ENCODE peak calls at places on chromosomes 2 and 18, in four cellular contexts. M is Peyer's patch, V is adrenal gland, S is right lobe of liver. H is an unnamed sample. For H3K4me1, the result is how much of the 10 kb centered on the place peaks cover.

GRCh38 chr2:241030333-241030680 is 31.9 kb downstream of the SNED1 start:
- DNase-seq in M (no peak), S (no peak), V (no peak), H (no peak)

GRCh38 chr2:9032555-9032954 is 29.1 kb upstream of the MBOAT2 start:
- DNase-seq in S (no peak), M (no peak), V (no peak), H (no peak)

GRCh38 chr2:72082021-72082739 is 65.5 kb downstream of the CYP26B1 start:
- DNase-seq in S (no peak), M (no peak), V (no peak), H (peak)

GRCh38 chr2:124560592-124561112 is 535.6 kb downstream of the CNTNAP5 start:
- DNase-seq in S (no peak), M (no peak), V (no peak), H (no peak)

GRCh38 chr2:128040166-128040771 is 12.4 kb upstream of the SAP130 start:
- DNase-seq in S (no peak), V (no peak), M (no peak), H (no peak)

GRCh38 chr2:191350826-191351225 is 105.6 kb downstream of the MYO1B start:
- DNase-seq in V (no peak), S (no peak), M (no peak), H (no peak)

GRCh38 chr2:232714969-232715368 is 17.8 kb downstream of the GIGYF2 start:
- DNase-seq in M (no peak), S (no peak), V (no peak), H (no peak)

GRCh38 chr2:66587216-66587615 is 152.3 kb downstream of the MEIS1 start:
- DNase-seq in S (no peak), M (no peak), V (no peak), H (no peak)

GRCh38 chr2:105590780-105591660 is 153.7 kb upstream of the NCK2 start:
- DNase-seq in V (no peak), S (no peak), M (no peak), H (no peak)

GRCh38 chr2:151114934-151115333 is 146.7 kb downstream of the RBM43 start:
- DNase-seq in V (no peak), S (no peak), M (no peak), H (no peak)

GRCh38 chr2:74653985-74654882 is at the start of gene SEMA4F:
- DNase-seq in V (peak), S (peak), M (peak), H (peak)

GRCh38 chr2:74653589-74653984 is 460 bp upstream of the SEMA4F start:
- DNase-seq in S (no peak), M (no peak), V (no peak), H (no peak)

GRCh38 chr2:74655579-74655978 is 1.5 kb downstream of the SEMA4F start:
- DNase-seq in V (no peak), S (no peak), M (no peak), H (no peak)

GRCh38 chr2:74658516-74658915 is 4.5 kb downstream of the SEMA4F start:
- DNase-seq in M (no peak), V (no peak), S (no peak), H (no peak)

DNA sequence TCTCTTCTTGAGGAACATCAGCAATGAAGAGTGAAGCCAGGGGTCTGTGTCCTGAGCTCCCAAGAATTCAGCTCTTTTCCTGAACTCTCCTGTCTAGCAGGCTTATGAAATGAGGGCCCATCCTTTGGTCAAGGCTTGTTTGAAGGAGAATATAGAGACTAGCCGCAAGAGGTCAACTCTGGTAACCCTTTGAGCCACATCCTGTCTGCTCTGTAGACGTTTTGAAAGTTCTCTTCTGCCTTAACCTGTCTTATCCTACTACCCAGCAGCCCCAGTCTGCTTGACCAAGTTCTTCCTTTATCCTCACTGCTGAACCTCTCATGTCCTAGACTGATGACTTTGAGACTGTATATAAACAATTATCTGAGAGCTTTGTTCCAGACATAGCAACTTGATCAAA is 5.4 kb downstream of the SEMA4F start:
- DNase-seq in V (no peak), M (no peak), S (no peak), H (no peak)
- H3K4me1 ChIP-seq in V (under half), M (under half), S (under half), H (under half)

DNA sequence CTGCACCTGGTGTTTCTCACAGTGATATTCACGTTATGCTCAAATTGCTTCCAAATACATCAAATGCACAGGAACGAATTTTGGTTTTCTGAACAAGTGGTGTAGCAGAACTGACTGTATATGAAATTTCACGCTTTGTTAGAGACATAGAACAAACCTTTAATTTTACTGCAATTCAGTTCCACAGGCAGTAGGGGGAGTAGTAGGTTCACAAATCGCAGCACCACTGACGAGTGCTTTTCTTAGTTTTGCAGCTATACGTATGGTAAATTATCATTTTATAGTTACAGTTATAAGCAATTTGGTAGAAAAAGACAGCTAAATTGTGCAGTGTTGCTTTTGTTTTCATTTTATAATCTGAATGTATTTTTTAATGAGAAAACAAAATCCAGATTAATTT is 113.3 kb downstream of the KIAA1328 start:
- DNase-seq in V (no peak), M (no peak), S (no peak), H (no peak)
- H3K4me1 ChIP-seq in V (under half), M (under half), S (under half), H (under half)

GRCh38 chr2:181575024-181575649 is 81.8 kb downstream of the CERKL start:
- DNase-seq in S (no peak), V (no peak), M (no peak), H (no peak)

GRCh38 chr2:181578829-181579228 is 78.1 kb downstream of the CERKL start:
- DNase-seq in V (no peak), M (no peak), S (no peak), H (no peak)

GRCh38 chr2:181575650-181576025 is 81.3 kb downstream of the CERKL start:
- DNase-seq in S (no peak), M (no peak), V (no peak), H (no peak)

GRCh38 chr2:181574321-181574720 is 82.6 kb downstream of the CERKL start:
- DNase-seq in V (no peak), S (no peak), M (no peak), H (no peak)

GRCh38 chr2:181576431-181576830 is 80.5 kb downstream of the CERKL start:
- DNase-seq in S (no peak), V (no peak), M (no peak), H (no peak)
- H3K4me1 ChIP-seq in S (under half), V (under half), M (under half), H (under half)

GRCh38 chr2:109385506-109385905 is 228.3 kb downstream of the SEPTIN10 start:
- DNase-seq in V (no peak), S (no peak), M (no peak), H (peak)

GRCh38 chr2:109387221-109387735 is 226.5 kb downstream of the SEPTIN10 start:
- DNase-seq in S (peak), M (no peak), V (no peak), H (no peak)

GRCh38 chr2:109386004-109386695 is 227.6 kb downstream of the SEPTIN10 start:
- DNase-seq in M (no peak), V (no peak), S (no peak), H (peak)

GRCh38 chr2:109391243-109391642 is 222.5 kb downstream of the SEPTIN10 start:
- DNase-seq in V (no peak), M (no peak), S (no peak), H (no peak)

DNA sequence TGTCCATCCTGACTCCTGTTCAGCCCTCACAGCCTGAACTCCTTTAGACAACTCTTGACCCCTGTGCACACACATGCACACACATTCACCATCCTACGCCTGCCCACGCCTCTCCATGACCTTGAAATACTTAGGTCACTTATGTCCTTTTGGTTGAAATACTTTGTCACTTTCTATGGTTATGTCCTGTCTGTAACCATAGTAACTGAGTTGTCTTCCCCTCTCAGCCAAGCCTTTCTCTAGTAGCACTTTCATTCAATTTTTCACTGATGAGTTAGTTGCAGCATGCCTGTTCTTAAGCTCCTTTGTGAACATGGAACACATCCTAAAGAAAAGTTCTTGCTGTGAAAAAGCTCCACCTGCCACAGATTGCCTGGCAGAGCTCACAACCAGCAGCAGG is 225.7 kb downstream of the SEPTIN10 start:
- DNase-seq in S (no peak), V (no peak), M (no peak), H (no peak)
- H3K4me1 ChIP-seq in S (under half), V (under half), M (under half), H (under half)

DNA sequence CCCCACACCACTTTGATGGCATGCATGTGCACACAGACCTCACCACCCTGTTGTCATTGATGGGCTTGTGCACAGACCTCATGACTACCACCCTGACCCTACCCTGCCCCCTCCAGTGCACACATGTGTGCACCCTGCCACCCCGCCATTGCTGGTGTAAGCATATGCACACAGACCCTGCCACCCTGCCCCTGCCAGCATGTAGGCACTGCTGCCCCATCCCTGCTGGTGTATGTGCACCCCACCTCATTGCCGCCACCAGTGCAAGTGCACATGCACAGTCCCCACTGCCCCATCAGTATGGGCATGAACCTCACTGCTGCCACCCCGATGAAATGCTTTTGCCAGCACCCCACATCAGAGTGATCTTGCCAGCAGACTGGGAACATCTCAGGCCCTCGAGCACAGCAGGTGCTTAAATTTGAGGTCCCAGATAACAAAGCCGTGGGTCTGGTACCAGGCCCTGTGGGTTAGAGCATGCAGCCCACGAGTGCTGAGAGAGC is 169.4 kb downstream of the EHBP1 start:
- DNase-seq in V (no peak), M (no peak), S (no peak), H (no peak)
- H3K4me1 ChIP-seq in V (under half), M (under half), S (under half), H (under half)

GRCh38 chr18:77022556-77022955 is 110.0 kb downstream of the MBP start:
- DNase-seq in S (no peak), V (no peak), M (no peak), H (no peak)

GRCh38 chr18:77025123-77025522 is 107.5 kb downstream of the MBP start:
- DNase-seq in M (no peak), S (no peak), V (no peak), H (no peak)

GRCh38 chr18:77024476-77024875 is 108.1 kb downstream of the MBP start:
- DNase-seq in M (no peak), S (no peak), V (no peak), H (no peak)

GRCh38 chr18:77023115-77023782 is 109.3 kb downstream of the MBP start:
- DNase-seq in V (no peak), M (no peak), S (no peak), H (no peak)

GRCh38 chr18:77025831-77026363 is 106.7 kb downstream of the MBP start:
- DNase-seq in M (no peak), V (no peak), S (no peak), H (no peak)
- H3K4me1 ChIP-seq in M (under half), V (under half), S (under half), H (under half)

GRCh38 chr2:28644760-28645159 is 106.9 kb upstream of the PPP1CB start:
- DNase-seq in V (no peak), M (no peak), S (no peak), H (no peak)
- H3K4me1 ChIP-seq in V (under half), M (under half), S (under half), H (under half)

H was measured in SJSA1.